ENCODE peak calls at places on chromosomes 16 and 17, in seven cellular contexts. One of them, this sample, is unnamed.

GRCh38 chr17:1146551-1147265 is 33.1 kb downstream of the ABR start:
- DNase-seq in lower leg skin: no peak
- DNase-seq in IMR-90: no peak
- DNase-seq in thoracic aorta: no peak
- DNase-seq in cardiac fibroblast: no peak
- DNase-seq in neural progenitor cell: no peak
- DNase-seq in HCT116: no peak
- DNase-seq in this sample: no peak

GRCh38 chr17:34726536-34727384 is 147.4 kb downstream of the TMEM132E start:
- DNase-seq in IMR-90: no peak
- DNase-seq in cardiac fibroblast: no peak
- DNase-seq in HCT116: no peak
- DNase-seq in neural progenitor cell: no peak
- DNase-seq in thoracic aorta: no peak
- DNase-seq in lower leg skin: no peak
- DNase-seq in this sample: no peak

GRCh38 chr17:73520369-73520761 is 123.9 kb downstream of the SDK2 start:
- DNase-seq in IMR-90: no peak
- DNase-seq in neural progenitor cell: no peak
- DNase-seq in HCT116: no peak
- DNase-seq in lower leg skin: no peak
- DNase-seq in thoracic aorta: no peak
- DNase-seq in cardiac fibroblast: no peak
- DNase-seq in this sample: no peak

GRCh38 chr17:2610195-2610594 is 16.7 kb downstream of the PAFAH1B1 start:
- DNase-seq in cardiac fibroblast: no peak
- DNase-seq in HCT116: no peak
- DNase-seq in neural progenitor cell: no peak
- DNase-seq in IMR-90: no peak
- DNase-seq in lower leg skin: no peak
- DNase-seq in thoracic aorta: no peak
- DNase-seq in this sample: no peak

GRCh38 chr16:54277845-54278703 is 8.5 kb downstream of the IRX3 start:
- DNase-seq in IMR-90: no peak
- DNase-seq in neural progenitor cell: peak; percentile 79
- DNase-seq in cardiac fibroblast: no peak
- DNase-seq in thoracic aorta: no peak
- DNase-seq in lower leg skin: no peak
- DNase-seq in HCT116: no peak
- DNase-seq in this sample: no peak

GRCh38 chr16:3587547-3588110 is 10.4 kb upstream of the NLRC3 start:
- DNase-seq in IMR-90: no peak
- DNase-seq in HCT116: no peak
- DNase-seq in neural progenitor cell: no peak
- DNase-seq in lower leg skin: no peak
- DNase-seq in cardiac fibroblast: no peak
- DNase-seq in thoracic aorta: no peak
- DNase-seq in this sample: no peak

GRCh38 chr16:30418350-30419181 is 11.2 kb downstream of the ZNF771 start:
- DNase-seq in thoracic aorta: no peak
- DNase-seq in lower leg skin: no peak
- DNase-seq in cardiac fibroblast: no peak
- DNase-seq in HCT116: no peak
- DNase-seq in neural progenitor cell: no peak
- DNase-seq in IMR-90: no peak
- DNase-seq in this sample: no peak

GRCh38 chr17:30391534-30391933 is 12.8 kb downstream of the CPD start:
- DNase-seq in HCT116: no peak
- DNase-seq in cardiac fibroblast: no peak
- DNase-seq in IMR-90: no peak
- DNase-seq in lower leg skin: no peak
- DNase-seq in neural progenitor cell: no peak
- DNase-seq in thoracic aorta: no peak
- DNase-seq in this sample: no peak

GRCh38 chr16:982152-983043 is 828 bp downstream of the SOX8 start:
- DNase-seq in IMR-90: no peak
- DNase-seq in thoracic aorta: no peak
- DNase-seq in lower leg skin: no peak
- DNase-seq in cardiac fibroblast: peak; percentile 12
- DNase-seq in neural progenitor cell: peak; percentile 68
- DNase-seq in HCT116: no peak
- DNase-seq in this sample: no peak

GRCh38 chr16:7140899-7141298 is 191.7 kb upstream of the RBFOX1 start:
- DNase-seq in IMR-90: no peak
- DNase-seq in thoracic aorta: no peak
- DNase-seq in lower leg skin: no peak
- DNase-seq in neural progenitor cell: no peak
- DNase-seq in cardiac fibroblast: no peak
- DNase-seq in HCT116: no peak
- DNase-seq in this sample: no peak

GRCh38 chr16:25126820-25127232 is 15.3 kb downstream of the LCMT1 start:
- DNase-seq in IMR-90: peak; percentile 91
- DNase-seq in lower leg skin: no peak
- DNase-seq in cardiac fibroblast: peak; percentile 89
- DNase-seq in neural progenitor cell: no peak
- DNase-seq in thoracic aorta: no peak
- DNase-seq in HCT116: no peak
- DNase-seq in this sample: peak; percentile 84

GRCh38 chr17:17693253-17693954 is 12.1 kb downstream of the RAI1 start:
- DNase-seq in thoracic aorta: peak; percentile 53
- DNase-seq in HCT116: no peak
- DNase-seq in neural progenitor cell: peak; percentile 85
- DNase-seq in IMR-90: no peak
- DNase-seq in lower leg skin: no peak
- DNase-seq in cardiac fibroblast: no peak
- DNase-seq in this sample: no peak

GRCh38 chr16:48212033-48212432 is 32.1 kb upstream of the LONP2 start:
- DNase-seq in thoracic aorta: no peak
- DNase-seq in HCT116: no peak
- DNase-seq in cardiac fibroblast: no peak
- DNase-seq in lower leg skin: no peak
- DNase-seq in IMR-90: peak; percentile 4
- DNase-seq in neural progenitor cell: no peak
- DNase-seq in this sample: no peak

GRCh38 chr17:73855933-73856332 is 211.7 kb upstream of the SDK2 start:
- DNase-seq in thoracic aorta: no peak
- DNase-seq in lower leg skin: no peak
- DNase-seq in cardiac fibroblast: peak; percentile 10
- DNase-seq in HCT116: no peak
- DNase-seq in IMR-90: no peak
- DNase-seq in neural progenitor cell: no peak
- DNase-seq in this sample: peak; percentile 1

GRCh38 chr17:29140631-29141483 is 39.3 kb downstream of the MYO18A start:
- DNase-seq in lower leg skin: no peak
- DNase-seq in neural progenitor cell: peak; percentile 42
- DNase-seq in IMR-90: peak; percentile 32
- DNase-seq in cardiac fibroblast: no peak
- DNase-seq in HCT116: no peak
- DNase-seq in thoracic aorta: no peak
- DNase-seq in this sample: no peak

GRCh38 chr16:9340402-9341095 is 249.1 kb downstream of the HAPSTR1 start:
- DNase-seq in neural progenitor cell: no peak
- DNase-seq in HCT116: no peak
- DNase-seq in thoracic aorta: no peak
- DNase-seq in cardiac fibroblast: no peak
- DNase-seq in IMR-90: no peak
- DNase-seq in lower leg skin: no peak
- DNase-seq in this sample: no peak
- TF ChIP-seq CTCF in neural progenitor cell: no peak
- TF ChIP-seq CTCF in HCT116: no peak
- TF ChIP-seq CTCF in thoracic aorta: no peak
- TF ChIP-seq CTCF in cardiac fibroblast: no peak
- TF ChIP-seq CTCF in IMR-90: no peak
- TF ChIP-seq CTCF in lower leg skin: no peak
- TF ChIP-seq CTCF in this sample: no peak

DNA sequence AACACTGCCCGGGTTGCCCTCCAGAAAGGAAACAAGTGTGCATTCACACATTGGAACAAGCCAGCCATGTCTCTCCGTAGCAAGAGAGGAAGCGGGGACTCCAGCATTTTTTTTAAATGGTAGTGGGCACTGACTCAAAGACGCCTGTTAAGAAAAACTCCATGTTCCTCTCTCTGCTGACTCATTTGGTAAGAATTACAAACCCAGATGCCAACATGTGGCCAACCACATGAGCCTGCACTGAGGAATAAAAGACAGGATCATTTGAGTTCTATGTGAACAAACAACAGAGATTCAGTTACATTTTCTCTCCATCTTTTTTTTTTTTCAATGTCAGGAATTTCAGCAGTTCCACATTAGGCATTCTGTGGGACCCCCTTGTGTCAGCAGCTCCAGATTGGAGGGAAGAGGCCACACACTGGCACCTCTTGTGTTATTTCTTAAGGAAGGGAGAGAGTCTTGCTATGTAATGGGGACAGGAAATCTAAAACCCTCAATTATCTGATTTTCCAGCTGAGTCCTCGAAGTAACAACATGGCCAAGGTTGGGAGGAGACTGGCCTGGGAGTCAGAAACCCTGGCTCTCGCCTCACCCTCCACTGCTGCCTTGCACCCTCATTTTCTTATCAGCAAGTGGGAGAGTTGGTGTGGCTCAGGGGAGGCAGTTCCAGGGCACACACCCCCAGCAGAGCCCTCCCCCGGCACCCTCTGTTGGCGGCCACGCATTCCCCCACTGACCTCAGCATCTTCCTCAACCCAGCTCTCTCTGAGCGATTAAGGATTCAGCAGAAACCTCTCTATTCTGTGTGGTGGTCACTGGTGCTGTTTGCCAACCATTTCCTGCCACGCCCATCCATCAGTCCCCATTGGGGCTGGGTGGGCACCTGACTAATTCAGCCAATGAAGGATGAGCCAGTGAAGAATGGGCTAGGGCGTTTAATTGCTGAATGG is 173.0 kb downstream of the FOXL1 start:
- DNase-seq in cardiac fibroblast: peak; percentile 88
- DNase-seq in thoracic aorta: peak; percentile 50
- DNase-seq in lower leg skin: no peak
- DNase-seq in neural progenitor cell: no peak
- DNase-seq in IMR-90: peak; percentile 87
- DNase-seq in HCT116: no peak
- DNase-seq in this sample: peak; percentile 78
- H3K4me3 ChIP-seq in cardiac fibroblast: no peak overlapping the region
- H3K4me3 ChIP-seq in thoracic aorta: peak overlapping the region; percentile 42
- H3K4me3 ChIP-seq in lower leg skin: no peak overlapping the region
- H3K4me3 ChIP-seq in neural progenitor cell: no peak overlapping the region
- H3K4me3 ChIP-seq in IMR-90: no peak overlapping the region
- H3K4me3 ChIP-seq in HCT116: no peak overlapping the region
- H3K4me3 ChIP-seq in this sample: no peak overlapping the region

GRCh38 chr17:59786213-59786535 is 78.7 kb downstream of the VMP1 start:
- DNase-seq in cardiac fibroblast: no peak
- DNase-seq in neural progenitor cell: no peak
- DNase-seq in HCT116: no peak
- DNase-seq in thoracic aorta: no peak
- DNase-seq in IMR-90: no peak
- DNase-seq in lower leg skin: no peak
- DNase-seq in this sample: no peak

GRCh38 chr17:59790936-59791335 is 83.5 kb downstream of the VMP1 start:
- DNase-seq in lower leg skin: peak; percentile 50
- DNase-seq in cardiac fibroblast: no peak
- DNase-seq in neural progenitor cell: no peak
- DNase-seq in HCT116: no peak
- DNase-seq in thoracic aorta: no peak
- DNase-seq in IMR-90: no peak
- DNase-seq in this sample: no peak

GRCh38 chr17:59783221-59784016 is 76.0 kb downstream of the VMP1 start:
- DNase-seq in IMR-90: peak; percentile 60
- DNase-seq in neural progenitor cell: no peak
- DNase-seq in HCT116: peak; percentile 80
- DNase-seq in cardiac fibroblast: peak; percentile 82
- DNase-seq in lower leg skin: no peak
- DNase-seq in thoracic aorta: no peak
- DNase-seq in this sample: peak; percentile 74

GRCh38 chr17:59785091-59785799 is 77.8 kb downstream of the VMP1 start:
- DNase-seq in lower leg skin: no peak
- DNase-seq in IMR-90: no peak
- DNase-seq in thoracic aorta: no peak
- DNase-seq in neural progenitor cell: no peak
- DNase-seq in cardiac fibroblast: peak; percentile 52
- DNase-seq in HCT116: no peak
- DNase-seq in this sample: no peak

DNA sequence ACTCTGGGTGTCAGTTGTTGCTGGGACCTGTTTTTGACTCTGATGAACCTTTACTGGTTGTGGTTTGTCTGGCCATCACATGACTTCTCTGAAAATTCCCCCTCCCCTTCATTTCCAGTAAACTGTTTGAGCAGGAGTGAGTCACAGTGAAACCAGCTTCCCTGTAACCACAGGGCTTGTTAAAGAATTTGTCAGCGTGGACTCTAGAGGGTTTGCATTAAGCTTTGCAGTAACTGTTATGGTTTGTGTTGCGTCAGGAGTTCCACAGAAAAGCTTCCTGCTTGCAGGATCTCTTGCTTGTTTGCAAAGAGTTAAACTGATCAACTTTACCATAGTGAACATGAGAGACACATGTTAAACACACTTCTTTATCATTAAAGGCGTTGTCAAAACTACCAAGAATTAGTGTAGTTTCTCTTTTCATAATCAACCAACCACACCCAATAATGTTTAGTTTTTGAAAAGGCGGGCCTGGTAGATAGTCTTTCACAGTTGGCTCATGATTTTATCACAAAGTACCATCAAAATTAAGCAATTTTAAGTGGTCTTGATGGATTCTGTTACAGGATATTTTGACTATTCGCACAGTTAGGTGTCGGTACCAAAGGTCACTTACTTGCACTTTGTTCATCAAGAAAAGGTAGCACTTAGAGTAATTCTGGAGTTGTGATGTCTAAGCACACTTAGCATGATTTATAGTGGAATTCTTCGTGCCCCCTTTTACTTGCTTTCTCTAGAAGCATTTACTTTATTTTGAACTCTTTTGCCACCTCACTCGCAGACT is 79.3 kb downstream of the VMP1 start:
- DNase-seq in HCT116: peak; percentile 100
- DNase-seq in cardiac fibroblast: peak; percentile 100
- DNase-seq in neural progenitor cell: peak; percentile 15
- DNase-seq in IMR-90: peak; percentile 100
- DNase-seq in thoracic aorta: peak; percentile 59
- DNase-seq in lower leg skin: peak; percentile 84
- DNase-seq in this sample: peak; percentile 100
- TF ChIP-seq CTCF in HCT116: no peak
- TF ChIP-seq CTCF in cardiac fibroblast: peak; percentile 2
- TF ChIP-seq CTCF in neural progenitor cell: no peak
- TF ChIP-seq CTCF in IMR-90: no peak
- TF ChIP-seq CTCF in thoracic aorta: no peak
- TF ChIP-seq CTCF in lower leg skin: peak; percentile 82
- TF ChIP-seq CTCF in this sample: no peak

DNA sequence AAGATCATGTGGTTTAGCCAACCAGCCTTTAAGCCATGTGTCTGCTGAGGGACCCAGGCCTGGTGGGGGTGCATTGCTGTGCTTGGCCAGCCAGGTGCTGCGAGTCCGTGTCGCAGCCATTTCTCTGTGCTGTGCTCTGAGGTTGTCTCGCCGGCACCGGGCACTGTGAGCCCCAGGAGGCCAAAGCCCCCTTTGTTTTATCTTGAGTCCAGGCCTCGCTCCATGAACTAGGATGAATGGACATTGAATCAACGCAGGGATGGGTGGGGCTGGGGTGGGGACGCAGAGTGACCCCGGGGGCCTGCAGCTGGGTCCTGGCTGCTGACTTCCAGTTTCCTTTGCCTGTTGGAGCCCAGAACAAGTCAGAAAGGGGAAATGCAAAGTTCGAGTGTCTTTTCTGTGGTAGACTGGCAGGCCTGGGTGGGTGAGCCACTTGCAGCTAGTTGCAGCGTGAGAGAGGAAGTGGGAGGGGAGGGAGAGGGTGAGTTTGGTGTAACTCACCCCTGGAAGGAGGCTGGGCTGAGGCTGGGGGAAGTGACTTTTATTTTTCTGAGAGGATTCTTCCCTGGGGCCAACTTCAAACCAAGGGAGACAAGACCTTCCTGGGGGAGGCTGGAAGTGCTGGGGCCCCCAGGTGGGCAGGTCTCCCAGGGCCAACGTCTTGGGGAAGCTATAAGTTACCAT is 324.7 kb downstream of the SEC14L1 start:
- DNase-seq in thoracic aorta: peak; percentile 27
- DNase-seq in cardiac fibroblast: peak; percentile 79
- DNase-seq in HCT116: no peak
- DNase-seq in lower leg skin: no peak
- DNase-seq in IMR-90: peak; percentile 77
- DNase-seq in neural progenitor cell: peak; percentile 74
- DNase-seq in this sample: peak; percentile 81
- H3K4me3 ChIP-seq in thoracic aorta: no peak overlapping the region
- H3K4me3 ChIP-seq in cardiac fibroblast: no peak overlapping the region
- H3K4me3 ChIP-seq in HCT116: no peak overlapping the region
- H3K4me3 ChIP-seq in lower leg skin: no peak overlapping the region
- H3K4me3 ChIP-seq in IMR-90: no peak overlapping the region
- H3K4me3 ChIP-seq in neural progenitor cell: peak overlapping the region; percentile 34
- H3K4me3 ChIP-seq in this sample: no peak overlapping the region